ENCODE peak calls at places on chromosomes 16 and 17, in seven cellular contexts. One of them, this sample, is unnamed. For H3K4me1 and H3K9me3, the result is how much of the 10 kb centered on the place peaks cover.

GRCh38 chr16:85387171-85387507 is 226.0 kb upstream of the GSE1 start:
- DNase-seq in Peyer's patch: no peak
- DNase-seq in cardiac muscle cell: no peak
- DNase-seq in sigmoid colon: peak
- DNase-seq in stomach: no peak
- DNase-seq in BE2C: no peak
- DNase-seq in uterus: no peak
- DNase-seq in this sample: peak

GRCh38 chr17:70254735-70255460 is 85.6 kb downstream of the KCNJ2 start:
- DNase-seq in cardiac muscle cell: no peak
- DNase-seq in Peyer's patch: no peak
- DNase-seq in stomach: no peak
- DNase-seq in uterus: no peak
- DNase-seq in BE2C: no peak
- DNase-seq in sigmoid colon: no peak
- DNase-seq in this sample: no peak

GRCh38 chr16:54511181-54511731 is 224.7 kb upstream of the IRX3 start:
- DNase-seq in uterus: no peak
- DNase-seq in Peyer's patch: no peak
- DNase-seq in sigmoid colon: no peak
- DNase-seq in stomach: no peak
- DNase-seq in BE2C: no peak
- DNase-seq in cardiac muscle cell: peak
- DNase-seq in this sample: no peak

GRCh38 chr17:28675980-28676379 is 14.0 kb downstream of the SUPT6H start:
- DNase-seq in sigmoid colon: no peak
- DNase-seq in Peyer's patch: no peak
- DNase-seq in cardiac muscle cell: no peak
- DNase-seq in stomach: no peak
- DNase-seq in uterus: no peak
- DNase-seq in BE2C: no peak
- DNase-seq in this sample: no peak

GRCh38 chr17:75549246-75550138 is 24.0 kb downstream of the LLGL2 start:
- DNase-seq in BE2C: no peak
- DNase-seq in stomach: peak
- DNase-seq in Peyer's patch: peak
- DNase-seq in sigmoid colon: no peak
- DNase-seq in uterus: no peak
- DNase-seq in cardiac muscle cell: no peak
- DNase-seq in this sample: no peak

GRCh38 chr16:86823895-86824671 is 245.7 kb downstream of the FOXL1 start:
- DNase-seq in Peyer's patch: no peak
- DNase-seq in cardiac muscle cell: peak
- DNase-seq in BE2C: no peak
- DNase-seq in stomach: no peak
- DNase-seq in sigmoid colon: no peak
- DNase-seq in uterus: no peak
- DNase-seq in this sample: no peak

GRCh38 chr17:82356028-82356427 is 3.0 kb upstream of the TEX19 start:
- DNase-seq in cardiac muscle cell: peak
- DNase-seq in sigmoid colon: no peak
- DNase-seq in uterus: no peak
- DNase-seq in stomach: peak
- DNase-seq in Peyer's patch: no peak
- DNase-seq in BE2C: no peak
- DNase-seq in this sample: no peak

GRCh38 chr17:78240012-78240655 is 8.7 kb downstream of the TMEM235 start:
- DNase-seq in uterus: no peak
- DNase-seq in sigmoid colon: no peak
- DNase-seq in Peyer's patch: no peak
- DNase-seq in BE2C: no peak
- DNase-seq in stomach: no peak
- DNase-seq in cardiac muscle cell: no peak
- DNase-seq in this sample: no peak

GRCh38 chr17:59846391-59847165 is 46.2 kb downstream of the TUBD1 start:
- DNase-seq in stomach: peak
- DNase-seq in cardiac muscle cell: peak
- DNase-seq in BE2C: no peak
- DNase-seq in sigmoid colon: peak
- DNase-seq in uterus: peak
- DNase-seq in Peyer's patch: peak
- DNase-seq in this sample: peak

GRCh38 chr17:11511696-11512095 is 86.6 kb upstream of the DNAH9 start:
- DNase-seq in Peyer's patch: peak
- DNase-seq in stomach: peak
- DNase-seq in cardiac muscle cell: no peak
- DNase-seq in BE2C: no peak
- DNase-seq in uterus: no peak
- DNase-seq in sigmoid colon: no peak
- DNase-seq in this sample: no peak

GRCh38 chr16:5302372-5303114 is 204.9 kb upstream of the EEF2KMT start:
- DNase-seq in uterus: no peak
- DNase-seq in Peyer's patch: no peak
- DNase-seq in stomach: no peak
- DNase-seq in sigmoid colon: no peak
- DNase-seq in cardiac muscle cell: no peak
- DNase-seq in BE2C: no peak
- DNase-seq in this sample: no peak

GRCh38 chr16:86987746-86988670 is 329.2 kb downstream of the C16orf95 start:
- DNase-seq in BE2C: no peak
- DNase-seq in Peyer's patch: no peak
- DNase-seq in cardiac muscle cell: no peak
- DNase-seq in sigmoid colon: no peak
- DNase-seq in uterus: no peak
- DNase-seq in stomach: no peak
- DNase-seq in this sample: no peak

GRCh38 chr16:17011712-17012111 is 459.0 kb downstream of the XYLT1 start:
- DNase-seq in uterus: no peak
- DNase-seq in cardiac muscle cell: no peak
- DNase-seq in stomach: no peak
- DNase-seq in sigmoid colon: no peak
- DNase-seq in BE2C: no peak
- DNase-seq in Peyer's patch: no peak
- DNase-seq in this sample: no peak

GRCh38 chr17:34067009-34067408 is 188.1 kb upstream of the CCL2 start:
- DNase-seq in BE2C: no peak
- DNase-seq in stomach: no peak
- DNase-seq in sigmoid colon: no peak
- DNase-seq in cardiac muscle cell: no peak
- DNase-seq in uterus: no peak
- DNase-seq in Peyer's patch: no peak
- DNase-seq in this sample: no peak

GRCh38 chr16:2706085-2706484 is 13.9 kb downstream of the PRSS27 start:
- DNase-seq in stomach: no peak
- DNase-seq in cardiac muscle cell: no peak
- DNase-seq in sigmoid colon: no peak
- DNase-seq in Peyer's patch: no peak
- DNase-seq in BE2C: no peak
- DNase-seq in uterus: no peak
- DNase-seq in this sample: no peak

GRCh38 chr16:7849891-7850290 is 517.2 kb downstream of the RBFOX1 start:
- DNase-seq in uterus: no peak
- DNase-seq in sigmoid colon: no peak
- DNase-seq in Peyer's patch: no peak
- DNase-seq in BE2C: no peak
- DNase-seq in stomach: no peak
- DNase-seq in cardiac muscle cell: no peak
- DNase-seq in this sample: no peak

GRCh38 chr17:418421-418751 is 65.8 kb upstream of the RPH3AL start:
- DNase-seq in uterus: no peak
- DNase-seq in stomach: no peak
- DNase-seq in sigmoid colon: no peak
- DNase-seq in cardiac muscle cell: no peak
- DNase-seq in BE2C: no peak
- DNase-seq in Peyer's patch: peak
- DNase-seq in this sample: no peak

GRCh38 chr17:61235821-61236197 is 163.8 kb upstream of the TBX2 start:
- DNase-seq in BE2C: no peak
- DNase-seq in cardiac muscle cell: peak
- DNase-seq in Peyer's patch: no peak
- DNase-seq in uterus: no peak
- DNase-seq in stomach: no peak
- DNase-seq in sigmoid colon: no peak
- DNase-seq in this sample: no peak

GRCh38 chr17:45291170-45291805 is 25.5 kb downstream of the MAP3K14 start:
- DNase-seq in uterus: no peak
- DNase-seq in Peyer's patch: peak
- DNase-seq in stomach: no peak
- DNase-seq in cardiac muscle cell: no peak
- DNase-seq in sigmoid colon: no peak
- DNase-seq in BE2C: no peak
- DNase-seq in this sample: peak

GRCh38 chr16:626787-627457 is 3.9 kb upstream of the WFIKKN1 start:
- DNase-seq in Peyer's patch: no peak
- DNase-seq in stomach: no peak
- DNase-seq in uterus: peak
- DNase-seq in cardiac muscle cell: peak
- DNase-seq in BE2C: peak
- DNase-seq in sigmoid colon: peak
- DNase-seq in this sample: no peak

GRCh38 chr16:86298166-86299131 is 211.9 kb upstream of the FOXF1 start:
- DNase-seq in sigmoid colon: peak
- DNase-seq in BE2C: no peak
- DNase-seq in stomach: no peak
- DNase-seq in uterus: peak
- DNase-seq in cardiac muscle cell: no peak
- DNase-seq in Peyer's patch: no peak
- DNase-seq in this sample: no peak

GRCh38 chr17:59310263-59310920 is 21.1 kb upstream of the YPEL2 start:
- DNase-seq in sigmoid colon: no peak
- DNase-seq in stomach: no peak
- DNase-seq in Peyer's patch: no peak
- DNase-seq in cardiac muscle cell: no peak
- DNase-seq in uterus: no peak
- DNase-seq in BE2C: no peak
- DNase-seq in this sample: no peak

GRCh38 chr17:77666881-77667395 is 291.6 kb upstream of the TNRC6C start:
- DNase-seq in BE2C: no peak
- DNase-seq in stomach: no peak
- DNase-seq in uterus: no peak
- DNase-seq in Peyer's patch: peak
- DNase-seq in sigmoid colon: peak
- DNase-seq in cardiac muscle cell: no peak
- DNase-seq in this sample: no peak

GRCh38 chr17:66679631-66680517 is 155.0 kb upstream of the CACNG5 start:
- DNase-seq in cardiac muscle cell: no peak
- DNase-seq in sigmoid colon: no peak
- DNase-seq in uterus: no peak
- DNase-seq in Peyer's patch: no peak
- DNase-seq in stomach: no peak
- DNase-seq in BE2C: no peak
- DNase-seq in this sample: no peak

GRCh38 chr17:37239690-37240344 is 136.0 kb upstream of the C17orf78 start:
- DNase-seq in uterus: no peak
- DNase-seq in BE2C: no peak
- DNase-seq in stomach: no peak
- DNase-seq in Peyer's patch: no peak
- DNase-seq in cardiac muscle cell: peak
- DNase-seq in sigmoid colon: no peak
- DNase-seq in this sample: no peak

GRCh38 chr17:57940217-57940616 is 15.0 kb downstream of the CUEDC1 start:
- DNase-seq in stomach: no peak
- DNase-seq in Peyer's patch: no peak
- DNase-seq in sigmoid colon: no peak
- DNase-seq in cardiac muscle cell: no peak
- DNase-seq in BE2C: no peak
- DNase-seq in uterus: no peak
- DNase-seq in this sample: no peak

GRCh38 chr17:19260958-19261357 is 23.8 kb downstream of the EPN2 start:
- DNase-seq in BE2C: no peak
- DNase-seq in cardiac muscle cell: no peak
- DNase-seq in Peyer's patch: no peak
- DNase-seq in sigmoid colon: peak
- DNase-seq in uterus: peak
- DNase-seq in stomach: no peak
- DNase-seq in this sample: no peak

GRCh38 chr17:42180922-42181850 is at the start of gene KCNH4:
- DNase-seq in BE2C: peak
- DNase-seq in uterus: peak
- DNase-seq in sigmoid colon: peak
- DNase-seq in cardiac muscle cell: peak
- DNase-seq in stomach: peak
- DNase-seq in Peyer's patch: peak
- DNase-seq in this sample: peak

GRCh38 chr16:53054670-53055485 is at the start of gene CHD9:
- DNase-seq in BE2C: peak
- DNase-seq in Peyer's patch: peak
- DNase-seq in cardiac muscle cell: peak
- DNase-seq in stomach: peak
- DNase-seq in uterus: peak
- DNase-seq in sigmoid colon: peak
- DNase-seq in this sample: peak

GRCh38 chr16:66167564-66168291 is 198.8 kb upstream of the CDH5 start:
- DNase-seq in sigmoid colon: no peak
- DNase-seq in cardiac muscle cell: peak
- DNase-seq in uterus: no peak
- DNase-seq in stomach: no peak
- DNase-seq in BE2C: peak
- DNase-seq in Peyer's patch: no peak
- DNase-seq in this sample: no peak
- TF ChIP-seq CTCF in sigmoid colon: no peak
- TF ChIP-seq CTCF in cardiac muscle cell: peak
- TF ChIP-seq CTCF in uterus: no peak
- TF ChIP-seq CTCF in stomach: no peak
- TF ChIP-seq CTCF in BE2C: peak
- TF ChIP-seq CTCF in Peyer's patch: no peak
- TF ChIP-seq CTCF in this sample: peak

DNA sequence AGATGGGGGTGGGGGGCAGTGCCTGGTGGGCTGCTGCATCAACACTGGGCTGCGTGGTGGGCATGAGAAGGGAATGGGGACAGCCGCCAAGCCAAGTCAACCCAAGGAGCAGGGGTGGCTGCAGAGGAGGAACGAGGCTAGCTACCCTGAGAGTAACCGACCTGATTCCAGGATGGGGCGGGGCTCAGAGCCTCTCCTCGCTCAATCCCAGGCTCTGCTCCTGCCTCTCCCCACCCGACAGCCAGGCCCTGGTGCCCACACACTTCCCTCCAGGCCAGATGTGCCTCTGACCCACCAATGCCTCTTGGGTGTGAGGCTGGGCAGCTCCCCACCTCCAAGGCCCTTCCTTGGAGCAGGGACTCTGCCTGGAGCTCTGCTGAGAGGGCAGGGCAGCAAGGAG is 2.7 kb downstream of the NPTX1 start:
- DNase-seq in cardiac muscle cell: no peak
- DNase-seq in BE2C: no peak
- DNase-seq in sigmoid colon: no peak
- DNase-seq in uterus: no peak
- DNase-seq in Peyer's patch: no peak
- DNase-seq in stomach: no peak
- DNase-seq in this sample: no peak
- H3K4me1 ChIP-seq in cardiac muscle cell: under half
- H3K4me1 ChIP-seq in BE2C: under half
- H3K4me1 ChIP-seq in sigmoid colon: under half
- H3K4me1 ChIP-seq in uterus: under half
- H3K4me1 ChIP-seq in Peyer's patch: under half
- H3K4me1 ChIP-seq in stomach: under half
- H3K4me1 ChIP-seq in this sample: under half

GRCh38 chr16:3730161-3731125 is 13.1 kb upstream of the TRAP1 start:
- DNase-seq in uterus: no peak
- DNase-seq in stomach: no peak
- DNase-seq in BE2C: no peak
- DNase-seq in sigmoid colon: no peak
- DNase-seq in cardiac muscle cell: no peak
- DNase-seq in Peyer's patch: peak
- DNase-seq in this sample: no peak
- H3K9me3 ChIP-seq in uterus: under half
- H3K9me3 ChIP-seq in stomach: under half
- H3K9me3 ChIP-seq in BE2C: under half
- H3K9me3 ChIP-seq in sigmoid colon: under half
- H3K9me3 ChIP-seq in cardiac muscle cell: under half
- H3K9me3 ChIP-seq in Peyer's patch: under half
- H3K9me3 ChIP-seq in this sample: under half

GRCh38 chr17:73632513-73632912 is 11.7 kb downstream of the SDK2 start:
- DNase-seq in stomach: no peak
- DNase-seq in BE2C: no peak
- DNase-seq in Peyer's patch: no peak
- DNase-seq in uterus: no peak
- DNase-seq in cardiac muscle cell: no peak
- DNase-seq in sigmoid colon: peak
- DNase-seq in this sample: no peak
- TF ChIP-seq CTCF in stomach: no peak
- TF ChIP-seq CTCF in BE2C: no peak
- TF ChIP-seq CTCF in Peyer's patch: no peak
- TF ChIP-seq CTCF in uterus: no peak
- TF ChIP-seq CTCF in cardiac muscle cell: no peak
- TF ChIP-seq CTCF in sigmoid colon: no peak
- TF ChIP-seq CTCF in this sample: no peak